ENCODE peak calls at places on chromosomes 13 and 19, in six cellular contexts. One of them, this sample, is unnamed.

GRCh38 chr19:38274734-38275133 is 10.4 kb downstream of the SPINT2 start:
- DNase-seq in uterus: no peak
- DNase-seq in AG08396: no peak
- DNase-seq in dermis microvascular lymphatic vessel endothelial cell: peak
- DNase-seq in glutamatergic neuron: no peak
- DNase-seq in MV-4-11: no peak
- DNase-seq in this sample: peak

GRCh38 chr19:15191982-15192381 is 8.8 kb downstream of the NOTCH3 start:
- DNase-seq in uterus: no peak
- DNase-seq in AG08396: no peak
- DNase-seq in dermis microvascular lymphatic vessel endothelial cell: no peak
- DNase-seq in glutamatergic neuron: no peak
- DNase-seq in MV-4-11: no peak
- DNase-seq in this sample: no peak

GRCh38 chr13:24148414-24149305 is 11.9 kb upstream of the SPATA13 start:
- DNase-seq in uterus: no peak
- DNase-seq in AG08396: peak
- DNase-seq in dermis microvascular lymphatic vessel endothelial cell: peak
- DNase-seq in glutamatergic neuron: no peak
- DNase-seq in MV-4-11: no peak
- DNase-seq in this sample: no peak

GRCh38 chr13:57286511-57287098 is 119.6 kb downstream of the PRR20E start:
- DNase-seq in uterus: no peak
- DNase-seq in AG08396: no peak
- DNase-seq in dermis microvascular lymphatic vessel endothelial cell: no peak
- DNase-seq in glutamatergic neuron: no peak
- DNase-seq in MV-4-11: no peak
- DNase-seq in this sample: peak

GRCh38 chr19:46515290-46515609 is 19.6 kb upstream of the PNMA8B start:
- DNase-seq in uterus: no peak
- DNase-seq in AG08396: no peak
- DNase-seq in dermis microvascular lymphatic vessel endothelial cell: no peak
- DNase-seq in glutamatergic neuron: no peak
- DNase-seq in MV-4-11: no peak
- DNase-seq in this sample: no peak

GRCh38 chr19:46426035-46426505 is 2.7 kb downstream of the PNMA8C start:
- DNase-seq in uterus: no peak
- DNase-seq in AG08396: no peak
- DNase-seq in dermis microvascular lymphatic vessel endothelial cell: no peak
- DNase-seq in glutamatergic neuron: no peak
- DNase-seq in MV-4-11: no peak
- DNase-seq in this sample: no peak

GRCh38 chr19:55132453-55133129 is 15.2 kb upstream of the PPP1R12C start:
- DNase-seq in uterus: no peak
- DNase-seq in AG08396: no peak
- DNase-seq in dermis microvascular lymphatic vessel endothelial cell: no peak
- DNase-seq in glutamatergic neuron: no peak
- DNase-seq in MV-4-11: peak
- DNase-seq in this sample: no peak

GRCh38 chr13:37319041-37319443 is 213.6 kb upstream of the CSNK1A1L start:
- DNase-seq in uterus: no peak
- DNase-seq in AG08396: no peak
- DNase-seq in dermis microvascular lymphatic vessel endothelial cell: no peak
- DNase-seq in glutamatergic neuron: no peak
- DNase-seq in MV-4-11: no peak
- DNase-seq in this sample: no peak

GRCh38 chr13:91482427-91482826 is 84.0 kb downstream of the GPC5 start:
- DNase-seq in uterus: no peak
- DNase-seq in AG08396: no peak
- DNase-seq in dermis microvascular lymphatic vessel endothelial cell: no peak
- DNase-seq in glutamatergic neuron: no peak
- DNase-seq in MV-4-11: no peak
- DNase-seq in this sample: no peak

GRCh38 chr13:42699922-42700321 is 81.5 kb upstream of the FAM216B start:
- DNase-seq in uterus: no peak
- DNase-seq in AG08396: no peak
- DNase-seq in dermis microvascular lymphatic vessel endothelial cell: no peak
- DNase-seq in glutamatergic neuron: no peak
- DNase-seq in MV-4-11: no peak
- DNase-seq in this sample: no peak

GRCh38 chr19:44740351-44740824 is 8.1 kb upstream of the BCL3 start:
- DNase-seq in uterus: no peak
- DNase-seq in AG08396: no peak
- DNase-seq in dermis microvascular lymphatic vessel endothelial cell: no peak
- DNase-seq in glutamatergic neuron: no peak
- DNase-seq in MV-4-11: peak
- DNase-seq in this sample: no peak

GRCh38 chr19:5680083-5680436 is 256 bp downstream of the MICOS13 start:
- DNase-seq in uterus: no peak
- DNase-seq in AG08396: peak
- DNase-seq in dermis microvascular lymphatic vessel endothelial cell: peak
- DNase-seq in glutamatergic neuron: peak
- DNase-seq in MV-4-11: no peak
- DNase-seq in this sample: no peak

GRCh38 chr19:2333027-2333806 is 4.7 kb downstream of the SPPL2B start:
- DNase-seq in uterus: no peak
- DNase-seq in AG08396: no peak
- DNase-seq in dermis microvascular lymphatic vessel endothelial cell: no peak
- DNase-seq in glutamatergic neuron: peak
- DNase-seq in MV-4-11: no peak
- DNase-seq in this sample: no peak

GRCh38 chr19:56066152-56067023 is 54.7 kb downstream of the ZNF787 start:
- DNase-seq in uterus: peak
- DNase-seq in AG08396: peak
- DNase-seq in dermis microvascular lymphatic vessel endothelial cell: peak
- DNase-seq in glutamatergic neuron: peak
- DNase-seq in MV-4-11: no peak
- DNase-seq in this sample: peak

GRCh38 chr13:42985312-42986175 is 6.5 kb downstream of the EPSTI1 start:
- DNase-seq in uterus: peak
- DNase-seq in AG08396: no peak
- DNase-seq in dermis microvascular lymphatic vessel endothelial cell: no peak
- DNase-seq in glutamatergic neuron: no peak
- DNase-seq in MV-4-11: no peak
- DNase-seq in this sample: no peak

GRCh38 chr13:85586422-85586831 is 212.8 kb downstream of the SLITRK6 start:
- DNase-seq in uterus: no peak
- DNase-seq in AG08396: no peak
- DNase-seq in dermis microvascular lymphatic vessel endothelial cell: no peak
- DNase-seq in glutamatergic neuron: no peak
- DNase-seq in MV-4-11: no peak
- DNase-seq in this sample: no peak

GRCh38 chr19:10230155-10230903 is 802 bp downstream of the S1PR2 start:
- DNase-seq in uterus: peak
- DNase-seq in AG08396: peak
- DNase-seq in dermis microvascular lymphatic vessel endothelial cell: peak
- DNase-seq in glutamatergic neuron: peak
- DNase-seq in MV-4-11: no peak
- DNase-seq in this sample: no peak

GRCh38 chr19:38210458-38210987 is 13.5 kb downstream of the DPF1 start:
- DNase-seq in uterus: peak
- DNase-seq in AG08396: peak
- DNase-seq in dermis microvascular lymphatic vessel endothelial cell: no peak
- DNase-seq in glutamatergic neuron: peak
- DNase-seq in MV-4-11: no peak
- DNase-seq in this sample: peak

GRCh38 chr13:112067871-112068305 is 939 bp downstream of the SOX1 start:
- DNase-seq in uterus: no peak
- DNase-seq in AG08396: no peak
- DNase-seq in dermis microvascular lymphatic vessel endothelial cell: no peak
- DNase-seq in glutamatergic neuron: peak
- DNase-seq in MV-4-11: no peak
- DNase-seq in this sample: no peak

GRCh38 chr19:52397310-52398090 is at the start of gene ZNF528:
- DNase-seq in uterus: peak
- DNase-seq in AG08396: peak
- DNase-seq in dermis microvascular lymphatic vessel endothelial cell: peak
- DNase-seq in glutamatergic neuron: peak
- DNase-seq in MV-4-11: peak
- DNase-seq in this sample: peak

GRCh38 chr19:5917431-5918107 is 3.5 kb downstream of the CAPS start:
- DNase-seq in uterus: no peak
- DNase-seq in AG08396: no peak
- DNase-seq in dermis microvascular lymphatic vessel endothelial cell: no peak
- DNase-seq in glutamatergic neuron: no peak
- DNase-seq in MV-4-11: no peak
- DNase-seq in this sample: no peak

GRCh38 chr19:14118165-14119051 is 846 bp upstream of the PRKACA start:
- DNase-seq in uterus: peak
- DNase-seq in AG08396: peak
- DNase-seq in dermis microvascular lymphatic vessel endothelial cell: peak
- DNase-seq in glutamatergic neuron: peak
- DNase-seq in MV-4-11: peak
- DNase-seq in this sample: peak

GRCh38 chr19:37304190-37304883 is 66.6 kb upstream of the ZNF527 start:
- DNase-seq in uterus: peak
- DNase-seq in AG08396: peak
- DNase-seq in dermis microvascular lymphatic vessel endothelial cell: peak
- DNase-seq in glutamatergic neuron: peak
- DNase-seq in MV-4-11: no peak
- DNase-seq in this sample: peak

GRCh38 chr13:30235206-30235605 is 72.1 kb downstream of the KATNAL1 start:
- DNase-seq in uterus: no peak
- DNase-seq in AG08396: no peak
- DNase-seq in dermis microvascular lymphatic vessel endothelial cell: no peak
- DNase-seq in glutamatergic neuron: no peak
- DNase-seq in MV-4-11: peak
- DNase-seq in this sample: no peak

GRCh38 chr19:11507370-11508078 is 1.9 kb upstream of the ZNF653 start:
- DNase-seq in uterus: no peak
- DNase-seq in AG08396: no peak
- DNase-seq in dermis microvascular lymphatic vessel endothelial cell: no peak
- DNase-seq in glutamatergic neuron: no peak
- DNase-seq in MV-4-11: no peak
- DNase-seq in this sample: no peak

GRCh38 chr13:97627566-97627965 is 193.6 kb downstream of the RAP2A start:
- DNase-seq in uterus: peak
- DNase-seq in AG08396: peak
- DNase-seq in dermis microvascular lymphatic vessel endothelial cell: no peak
- DNase-seq in glutamatergic neuron: peak
- DNase-seq in MV-4-11: no peak
- DNase-seq in this sample: peak

GRCh38 chr19:11005521-11005920 is 44.7 kb downstream of the SMARCA4 start:
- DNase-seq in uterus: no peak
- DNase-seq in AG08396: no peak
- DNase-seq in dermis microvascular lymphatic vessel endothelial cell: no peak
- DNase-seq in glutamatergic neuron: no peak
- DNase-seq in MV-4-11: peak
- DNase-seq in this sample: no peak

GRCh38 chr19:54136086-54136863 is 1.3 kb upstream of the CNOT3 start:
- DNase-seq in uterus: no peak
- DNase-seq in AG08396: peak
- DNase-seq in dermis microvascular lymphatic vessel endothelial cell: no peak
- DNase-seq in glutamatergic neuron: no peak
- DNase-seq in MV-4-11: no peak
- DNase-seq in this sample: no peak

GRCh38 chr19:55319786-55320185 is 5.4 kb downstream of the TMEM150B start:
- DNase-seq in uterus: no peak
- DNase-seq in AG08396: peak
- DNase-seq in dermis microvascular lymphatic vessel endothelial cell: no peak
- DNase-seq in glutamatergic neuron: peak
- DNase-seq in MV-4-11: no peak
- DNase-seq in this sample: peak

GRCh38 chr19:45166723-45167252 is 6.0 kb upstream of the NKPD1 start:
- DNase-seq in uterus: no peak
- DNase-seq in AG08396: no peak
- DNase-seq in dermis microvascular lymphatic vessel endothelial cell: peak
- DNase-seq in glutamatergic neuron: peak
- DNase-seq in MV-4-11: no peak
- DNase-seq in this sample: no peak

GRCh38 chr19:798415-799075 is 1.3 kb downstream of the PTBP1 start:
- DNase-seq in uterus: no peak
- DNase-seq in AG08396: peak
- DNase-seq in dermis microvascular lymphatic vessel endothelial cell: no peak
- DNase-seq in glutamatergic neuron: no peak
- DNase-seq in MV-4-11: no peak
- DNase-seq in this sample: no peak

GRCh38 chr19:30146346-30146745 is 204.3 kb downstream of the URI1 start:
- DNase-seq in uterus: no peak
- DNase-seq in AG08396: no peak
- DNase-seq in dermis microvascular lymphatic vessel endothelial cell: no peak
- DNase-seq in glutamatergic neuron: no peak
- DNase-seq in MV-4-11: no peak
- DNase-seq in this sample: no peak

GRCh38 chr13:94121686-94122085 is 357.8 kb downstream of the DCT start:
- DNase-seq in uterus: no peak
- DNase-seq in AG08396: peak
- DNase-seq in dermis microvascular lymphatic vessel endothelial cell: no peak
- DNase-seq in glutamatergic neuron: no peak
- DNase-seq in MV-4-11: no peak
- DNase-seq in this sample: no peak

GRCh38 chr19:7986321-7987083 is 18.9 kb downstream of the ELAVL1 start:
- DNase-seq in uterus: no peak
- DNase-seq in AG08396: peak
- DNase-seq in dermis microvascular lymphatic vessel endothelial cell: peak
- DNase-seq in glutamatergic neuron: no peak
- DNase-seq in MV-4-11: no peak
- DNase-seq in this sample: no peak

GRCh38 chr13:46345866-46346265 is 41.2 kb downstream of the RUBCNL start:
- DNase-seq in uterus: no peak
- DNase-seq in AG08396: no peak
- DNase-seq in dermis microvascular lymphatic vessel endothelial cell: no peak
- DNase-seq in glutamatergic neuron: no peak
- DNase-seq in MV-4-11: no peak
- DNase-seq in this sample: no peak

GRCh38 chr19:18869781-18870530 is 26.0 kb downstream of the CERS1 start:
- DNase-seq in uterus: no peak
- DNase-seq in AG08396: no peak
- DNase-seq in dermis microvascular lymphatic vessel endothelial cell: no peak
- DNase-seq in glutamatergic neuron: no peak
- DNase-seq in MV-4-11: no peak
- DNase-seq in this sample: peak

GRCh38 chr19:49432141-49433073 is 7.2 kb downstream of the GFY start:
- DNase-seq in uterus: no peak
- DNase-seq in AG08396: no peak
- DNase-seq in dermis microvascular lymphatic vessel endothelial cell: no peak
- DNase-seq in glutamatergic neuron: no peak
- DNase-seq in MV-4-11: no peak
- DNase-seq in this sample: no peak

GRCh38 chr13:105918842-105919741 is 616.4 kb downstream of the EFNB2 start:
- DNase-seq in uterus: no peak
- DNase-seq in AG08396: no peak
- DNase-seq in dermis microvascular lymphatic vessel endothelial cell: peak
- DNase-seq in glutamatergic neuron: peak
- DNase-seq in MV-4-11: peak
- DNase-seq in this sample: no peak

GRCh38 chr19:19571387-19571786 is 33.3 kb downstream of the CILP2 start:
- DNase-seq in uterus: no peak
- DNase-seq in AG08396: no peak
- DNase-seq in dermis microvascular lymphatic vessel endothelial cell: no peak
- DNase-seq in glutamatergic neuron: no peak
- DNase-seq in MV-4-11: no peak
- DNase-seq in this sample: no peak

This sample was measured in posterior cingulate gyrus.